ENCODE peak calls at places on chromosomes 1 and 21, in five cellular contexts. One of them, this sample, is unnamed. For H3K4me1, the result is how much of the 10 kb centered on the place peaks cover.

GRCh38 chr1:236010443-236010842 is 54.4 kb downstream of the NID1 start:
- DNase-seq in adrenal gland: no peak
- DNase-seq in fibroblast of lung: no peak
- DNase-seq in lower lobe of right lung: no peak
- DNase-seq in psoas muscle: no peak
- DNase-seq in this sample: no peak

GRCh38 chr1:22281521-22282241 is 138.8 kb upstream of the WNT4 start:
- DNase-seq in fibroblast of lung: no peak
- DNase-seq in psoas muscle: no peak
- DNase-seq in adrenal gland: no peak
- DNase-seq in lower lobe of right lung: no peak
- DNase-seq in this sample: no peak

GRCh38 chr1:68093737-68094136 is 43.3 kb upstream of the DIRAS3 start:
- DNase-seq in fibroblast of lung: peak
- DNase-seq in lower lobe of right lung: no peak
- DNase-seq in adrenal gland: no peak
- DNase-seq in psoas muscle: no peak
- DNase-seq in this sample: no peak

GRCh38 chr1:84344286-84344685 is 42.8 kb downstream of the SAMD13 start:
- DNase-seq in adrenal gland: no peak
- DNase-seq in lower lobe of right lung: peak
- DNase-seq in psoas muscle: no peak
- DNase-seq in fibroblast of lung: peak
- DNase-seq in this sample: no peak

GRCh38 chr1:119664057-119664456 is 16.0 kb upstream of the ZNF697 start:
- DNase-seq in psoas muscle: no peak
- DNase-seq in fibroblast of lung: no peak
- DNase-seq in adrenal gland: peak
- DNase-seq in lower lobe of right lung: no peak
- DNase-seq in this sample: no peak

GRCh38 chr1:223242382-223242955 is 99.4 kb upstream of the TLR5 start:
- DNase-seq in fibroblast of lung: peak
- DNase-seq in psoas muscle: no peak
- DNase-seq in adrenal gland: no peak
- DNase-seq in lower lobe of right lung: no peak
- DNase-seq in this sample: no peak

GRCh38 chr1:2525524-2525895 is 886 bp downstream of the PANK4 start:
- DNase-seq in fibroblast of lung: no peak
- DNase-seq in psoas muscle: no peak
- DNase-seq in lower lobe of right lung: no peak
- DNase-seq in adrenal gland: no peak
- DNase-seq in this sample: no peak

GRCh38 chr1:243917863-243918565 is 68.0 kb upstream of the AKT3 start:
- DNase-seq in adrenal gland: peak
- DNase-seq in lower lobe of right lung: no peak
- DNase-seq in psoas muscle: no peak
- DNase-seq in fibroblast of lung: peak
- DNase-seq in this sample: no peak

GRCh38 chr1:33181038-33181861 is 593 bp downstream of the TRIM62 start:
- DNase-seq in fibroblast of lung: peak
- DNase-seq in adrenal gland: peak
- DNase-seq in lower lobe of right lung: peak
- DNase-seq in psoas muscle: peak
- DNase-seq in this sample: peak

GRCh38 chr1:166167395-166167922 is 658 bp upstream of the FAM78B start:
- DNase-seq in adrenal gland: no peak
- DNase-seq in psoas muscle: no peak
- DNase-seq in lower lobe of right lung: no peak
- DNase-seq in fibroblast of lung: no peak
- DNase-seq in this sample: no peak

GRCh38 chr21:42426424-42426823 is 22.7 kb downstream of the UBASH3A start:
- DNase-seq in adrenal gland: no peak
- DNase-seq in psoas muscle: no peak
- DNase-seq in fibroblast of lung: no peak
- DNase-seq in lower lobe of right lung: no peak
- DNase-seq in this sample: no peak
- H3K27ac ChIP-seq in adrenal gland: no peak
- H3K27ac ChIP-seq in psoas muscle: no peak
- H3K27ac ChIP-seq in fibroblast of lung: no peak
- H3K27ac ChIP-seq in lower lobe of right lung: no peak
- H3K27ac ChIP-seq in this sample: no peak

GRCh38 chr1:24178404-24178803 is 8.7 kb downstream of the IFNLR1 start:
- DNase-seq in adrenal gland: no peak
- DNase-seq in lower lobe of right lung: no peak
- DNase-seq in fibroblast of lung: no peak
- DNase-seq in psoas muscle: no peak
- DNase-seq in this sample: no peak
- H3K4me1 ChIP-seq in adrenal gland: under half
- H3K4me1 ChIP-seq in lower lobe of right lung: under half
- H3K4me1 ChIP-seq in fibroblast of lung: under half
- H3K4me1 ChIP-seq in psoas muscle: under half
- H3K4me1 ChIP-seq in this sample: under half

GRCh38 chr1:231522038-231522437 is 6.4 kb upstream of the TSNAX start:
- DNase-seq in adrenal gland: no peak
- DNase-seq in lower lobe of right lung: no peak
- DNase-seq in psoas muscle: no peak
- DNase-seq in fibroblast of lung: no peak
- DNase-seq in this sample: no peak
- TF ChIP-seq CTCF in adrenal gland: no peak
- TF ChIP-seq CTCF in lower lobe of right lung: no peak
- TF ChIP-seq CTCF in psoas muscle: no peak
- TF ChIP-seq CTCF in fibroblast of lung: no peak
- TF ChIP-seq CTCF in this sample: no peak

DNA sequence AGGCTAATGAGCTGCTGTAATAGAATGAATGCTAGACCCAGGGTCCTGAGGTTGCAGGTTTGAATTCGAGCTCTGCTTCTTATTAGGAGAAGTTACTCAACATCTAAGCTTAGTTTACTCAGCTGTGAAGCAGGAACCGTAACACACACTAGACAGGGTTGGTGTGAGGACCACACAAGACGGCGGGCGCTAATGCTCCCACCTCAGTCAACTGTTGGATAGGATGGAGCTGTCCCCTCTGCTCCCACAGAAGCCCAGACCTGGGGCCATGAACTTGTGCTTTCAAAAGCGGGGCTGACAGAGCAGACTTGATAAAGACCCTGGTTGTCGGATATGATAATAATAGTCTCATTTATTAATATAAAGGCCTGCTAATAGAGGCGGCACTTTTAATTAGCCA is 98.4 kb upstream of the CD34 start:
- DNase-seq in psoas muscle: no peak
- DNase-seq in adrenal gland: no peak
- DNase-seq in lower lobe of right lung: no peak
- DNase-seq in fibroblast of lung: no peak
- DNase-seq in this sample: no peak
- H3K27ac ChIP-seq in psoas muscle: no peak
- H3K27ac ChIP-seq in adrenal gland: no peak
- H3K27ac ChIP-seq in lower lobe of right lung: no peak
- H3K27ac ChIP-seq in fibroblast of lung: no peak
- H3K27ac ChIP-seq in this sample: no peak

DNA sequence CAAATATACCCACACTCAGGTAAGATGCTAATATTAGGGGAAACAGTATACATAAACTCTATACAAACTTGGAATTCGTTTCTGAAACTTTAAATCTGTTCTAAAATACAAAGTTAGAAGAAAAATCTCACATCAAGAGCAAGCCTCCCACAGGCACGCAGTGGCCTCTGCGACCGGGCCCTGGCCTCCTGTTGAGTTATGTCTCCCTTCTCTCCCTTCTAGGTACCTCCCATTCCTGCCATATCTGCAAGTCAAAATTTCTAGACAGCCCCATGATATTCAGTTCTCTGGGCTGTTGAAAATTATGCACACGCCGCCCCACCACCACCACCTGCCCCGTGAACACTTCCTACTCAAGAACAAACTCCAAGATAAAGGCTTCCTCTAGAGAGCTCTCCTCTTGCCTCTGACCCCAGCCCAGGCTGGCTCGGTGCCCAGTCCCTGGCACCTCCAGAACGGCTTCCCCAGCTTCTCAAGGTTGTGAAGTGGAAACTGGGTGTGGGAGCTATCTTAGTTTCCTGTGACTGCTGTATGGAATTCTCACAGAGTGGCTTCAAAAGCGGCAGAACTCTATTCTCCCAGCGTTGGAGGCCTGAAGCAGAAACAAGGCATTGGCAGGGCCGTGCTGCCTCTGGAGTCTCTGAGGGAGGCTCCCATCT is 37.7 kb upstream of the LRP8 start:
- DNase-seq in lower lobe of right lung: peak
- DNase-seq in psoas muscle: no peak
- DNase-seq in adrenal gland: no peak
- DNase-seq in fibroblast of lung: no peak
- DNase-seq in this sample: no peak
- H3K4me1 ChIP-seq in lower lobe of right lung: under half
- H3K4me1 ChIP-seq in psoas muscle: under half
- H3K4me1 ChIP-seq in adrenal gland: under half
- H3K4me1 ChIP-seq in fibroblast of lung: under half
- H3K4me1 ChIP-seq in this sample: under half

This sample was measured in pancreas.